ENCODE peak calls at places on chromosomes 2 and 18, in nine cellular contexts. K, S, V, M, Q, U, L, D and I are unnamed samples.

GRCh38 chr2:65602851-65603250 is 170.5 kb upstream of the SPRED2 start:
- DNase-seq in S (no peak), Q (no peak), D (no peak), V (no peak), U (no peak), K (no peak), L (no peak), M (no peak), I (no peak)

GRCh38 chr2:238846503-238847431 is 1.1 kb upstream of the TWIST2 start:
- DNase-seq in S (no peak), U (no peak), M (no peak), L (no peak), V (no peak), K (no peak), Q (no peak), D (peak; percentile 50), I (peak; percentile 67)

GRCh38 chr2:7379799-7380198 is 462.6 kb downstream of the RNF144A start:
- DNase-seq in Q (no peak), U (no peak), S (no peak), V (no peak), M (no peak), K (no peak), L (no peak), D (no peak), I (no peak)

GRCh38 chr18:22113144-22113813 is 56.1 kb upstream of the GATA6 start:
- DNase-seq in V (no peak), M (no peak), S (no peak), D (no peak), Q (no peak), U (no peak), K (no peak), L (peak; percentile 61), I (no peak)

GRCh38 chr2:5052905-5053304 is 639.3 kb upstream of the SOX11 start:
- DNase-seq in S (no peak), L (no peak), U (no peak), K (no peak), Q (no peak), V (no peak), D (no peak), M (no peak), I (no peak)

GRCh38 chr2:188937228-188938220 is 36.6 kb upstream of the COL3A1 start:
- DNase-seq in L (no peak), S (peak; percentile 22), M (peak; percentile 64), D (no peak), V (no peak), K (peak; percentile 93), U (peak; percentile 53), Q (no peak), I (peak; percentile 79)

GRCh38 chr2:25341753-25342371 is at the start of gene DNMT3A:
- DNase-seq in U (peak; percentile 40), M (peak; percentile 54), Q (peak; percentile 89), S (no peak), V (peak; percentile 72), L (peak; percentile 52), D (peak; percentile 79), K (no peak), I (peak; percentile 89)

GRCh38 chr2:62197017-62197586 is 1.2 kb downstream of the B3GNT2 start:
- DNase-seq in L (peak; percentile 64), M (peak; percentile 17), S (no peak), D (peak; percentile 57), U (no peak), V (peak; percentile 59), K (no peak), Q (peak; percentile 45), I (no peak)

GRCh38 chr2:201254331-201254730 is 6.0 kb upstream of the CASP8 start:
- DNase-seq in K (peak; percentile 22), M (no peak), S (peak; percentile 24), L (peak; percentile 35), V (peak; percentile 49), D (peak; percentile 57), Q (no peak), U (peak; percentile 27), I (no peak)

GRCh38 chr2:8388779-8389178 is 293.1 kb upstream of the ID2 start:
- DNase-seq in U (no peak), L (peak; percentile 27), Q (no peak), V (no peak), D (no peak), S (no peak), K (no peak), M (no peak), I (no peak)

GRCh38 chr2:85774126-85774978 is 20.6 kb downstream of the ATOH8 start:
- DNase-seq in Q (no peak), L (no peak), K (no peak), U (no peak), S (no peak), V (no peak), M (no peak), D (peak; percentile 15), I (no peak)